ENCODE peak calls at places on chromosome 4, in six cellular contexts. Q, B, O, S, E and A are unnamed samples.

GRCh38 chr4:166432842-166433241 is 559.8 kb downstream of the TLL1 start:
- DNase-seq in Q (no peak), B (peak; percentile 14), O (no peak), S (no peak), E (no peak), A (no peak)

GRCh38 chr4:26458104-26458503 is 32.2 kb downstream of the CCKAR start:
- DNase-seq in Q (no peak), B (no peak), O (no peak), S (no peak), E (no peak), A (no peak)

GRCh38 chr4:81527115-81527514 is 55.4 kb upstream of the RASGEF1B start:
- DNase-seq in Q (no peak), B (no peak), O (no peak), S (no peak), E (no peak), A (no peak)

GRCh38 chr4:15410750-15411149 is 17.1 kb upstream of the C1QTNF7 start:
- DNase-seq in Q (no peak), B (no peak), O (no peak), S (no peak), E (no peak), A (no peak)

GRCh38 chr4:86443495-86443894 is 83.6 kb upstream of the MAPK10 start:
- DNase-seq in Q (no peak), B (no peak), O (no peak), S (no peak), E (no peak), A (no peak)

GRCh38 chr4:95362066-95362465 is 186.7 kb downstream of the UNC5C start:
- DNase-seq in Q (no peak), B (no peak), O (no peak), S (no peak), E (no peak), A (no peak)

GRCh38 chr4:112315446-112315845 is 18.3 kb downstream of the ALPK1 start:
- DNase-seq in Q (no peak), B (no peak), O (no peak), S (no peak), E (no peak), A (no peak)

GRCh38 chr4:185011408-185011807 is 6.9 kb upstream of the HELT start:
- DNase-seq in Q (no peak), B (no peak), O (no peak), S (no peak), E (peak; percentile 75), A (no peak)

GRCh38 chr4:118557298-118557851 is 127.8 kb upstream of the METTL14 start:
- DNase-seq in Q (peak; percentile 61), B (peak; percentile 81), O (no peak), S (no peak), E (peak; percentile 1), A (no peak)

GRCh38 chr4:139943277-139943676 is 210.7 kb downstream of the MAML3 start:
- DNase-seq in Q (no peak), B (no peak), O (no peak), S (no peak), E (peak; percentile 74), A (no peak)